ENCODE peak calls at places on chromosomes 12 and 14, in six cellular contexts. X is H1, T is GM12891, D is HepG2, O is K562, G is GM12878. H is an unnamed sample.

GRCh38 chr12:104263580-104264358 is 39.8 kb upstream of the EID3 start:
- DNase-seq in X (no peak), T (no peak), D (no peak), O (no peak), G (no peak), H (no peak)

GRCh38 chr14:76924363-76925151 is 98.3 kb downstream of the LRRC74A start:
- DNase-seq in X (peak), T (no peak), D (peak), O (no peak), G (no peak), H (no peak)

GRCh38 chr12:100554608-100555077 is 18.8 kb upstream of the GAS2L3 start:
- DNase-seq in X (no peak), T (no peak), D (peak), O (peak), G (no peak), H (no peak)

GRCh38 chr14:90034156-90034555 is 27.6 kb upstream of the KCNK13 start:
- DNase-seq in X (no peak), T (no peak), D (no peak), O (no peak), G (peak), H (no peak)

GRCh38 chr12:132518354-132518992 is 28.5 kb downstream of the FBRSL1 start:
- DNase-seq in X (no peak), T (no peak), D (no peak), O (no peak), G (no peak), H (no peak)

GRCh38 chr12:60487284-60487683 is 891.5 kb downstream of the SLC16A7 start:
- DNase-seq in X (no peak), T (no peak), D (no peak), O (no peak), G (no peak), H (no peak)

GRCh38 chr12:71057330-71057729 is 100.5 kb downstream of the TSPAN8 start:
- DNase-seq in X (no peak), T (no peak), D (no peak), O (no peak), G (no peak), H (no peak)

GRCh38 chr12:44015333-44015941 is 179.6 kb downstream of the TMEM117 start:
- DNase-seq in X (no peak), T (no peak), D (peak), O (peak), G (peak), H (no peak)

GRCh38 chr12:3563966-3564365 is 73.0 kb downstream of the PRMT8 start:
- DNase-seq in X (no peak), T (no peak), D (no peak), O (no peak), G (no peak), H (no peak)

GRCh38 chr12:5040368-5040767 is 3.3 kb upstream of the KCNA5 start:
- DNase-seq in X (no peak), T (no peak), D (no peak), O (no peak), G (no peak), H (no peak)

GRCh38 chr12:113149361-113150150 is at the start of gene CFAP73:
- DNase-seq in X (peak), T (no peak), D (peak), O (peak), G (no peak), H (no peak)

GRCh38 chr12:124523071-124523470 is 44.3 kb downstream of the NCOR2 start:
- DNase-seq in X (no peak), T (no peak), D (no peak), O (no peak), G (no peak), H (no peak)

GRCh38 chr12:91406920-91407341 is 224.3 kb upstream of the DCN start:
- DNase-seq in X (no peak), T (no peak), D (no peak), O (no peak), G (peak), H (no peak)

GRCh38 chr12:51752490-51752889 is 96.0 kb downstream of the FIGNL2 start:
- DNase-seq in X (no peak), T (no peak), D (no peak), O (peak), G (no peak), H (no peak)

GRCh38 chr14:77011226-77011762 is 17.2 kb downstream of the IRF2BPL start:
- DNase-seq in X (no peak), T (no peak), D (no peak), O (no peak), G (no peak), H (no peak)

GRCh38 chr12:63042646-63043045 is 107.7 kb upstream of the PPM1H start:
- DNase-seq in X (no peak), T (no peak), D (no peak), O (no peak), G (no peak), H (no peak)

GRCh38 chr12:3683670-3684069 is 69.2 kb downstream of the CRACR2A start:
- DNase-seq in X (no peak), T (no peak), D (no peak), O (peak), G (no peak), H (no peak)

GRCh38 chr14:69687963-69688649 is 76.7 kb downstream of the SUSD6 start:
- DNase-seq in X (no peak), T (no peak), D (peak), O (no peak), G (no peak), H (no peak)

GRCh38 chr14:50059773-50060629 is 56.4 kb downstream of the VCPKMT start:
- DNase-seq in X (no peak), T (no peak), D (peak), O (no peak), G (no peak), H (no peak)

GRCh38 chr14:100376751-100377171 is 53.6 kb downstream of the SLC25A47 start:
- DNase-seq in X (no peak), T (no peak), D (peak), O (peak), G (no peak), H (no peak)

GRCh38 chr12:94070520-94070919 is 77.9 kb upstream of the PLXNC1 start:
- DNase-seq in X (no peak), T (no peak), D (no peak), O (no peak), G (no peak), H (no peak)

GRCh38 chr14:80638620-80639215 is 302.8 kb downstream of the CEP128 start:
- DNase-seq in X (no peak), T (no peak), D (no peak), O (no peak), G (no peak), H (no peak)

GRCh38 chr12:3195859-3196483 is 118.8 kb downstream of the TSPAN9 start:
- DNase-seq in X (no peak), T (no peak), D (no peak), O (no peak), G (no peak), H (no peak)

GRCh38 chr12:116524964-116525379 is 34.2 kb upstream of the MAP1LC3B2 start:
- DNase-seq in X (no peak), T (no peak), D (no peak), O (no peak), G (no peak), H (no peak)

GRCh38 chr12:1429980-1430379 is 164.4 kb downstream of the FBXL14 start:
- DNase-seq in X (no peak), T (no peak), D (no peak), O (no peak), G (no peak), H (no peak)

GRCh38 chr12:644818-645552 is 18.3 kb downstream of the NINJ2 start:
- DNase-seq in X (no peak), T (no peak), D (no peak), O (no peak), G (no peak), H (no peak)

GRCh38 chr14:28707814-28708213 is 58.8 kb upstream of the FOXG1 start:
- DNase-seq in X (no peak), T (no peak), D (no peak), O (no peak), G (no peak), H (no peak)

GRCh38 chr14:90569606-90570462 is 173.0 kb downstream of the CALM1 start:
- DNase-seq in X (no peak), T (no peak), D (no peak), O (no peak), G (no peak), H (no peak)

GRCh38 chr14:32711103-32711680 is 227.5 kb upstream of the NPAS3 start:
- DNase-seq in X (no peak), T (no peak), D (peak), O (peak), G (no peak), H (no peak)

DNA sequence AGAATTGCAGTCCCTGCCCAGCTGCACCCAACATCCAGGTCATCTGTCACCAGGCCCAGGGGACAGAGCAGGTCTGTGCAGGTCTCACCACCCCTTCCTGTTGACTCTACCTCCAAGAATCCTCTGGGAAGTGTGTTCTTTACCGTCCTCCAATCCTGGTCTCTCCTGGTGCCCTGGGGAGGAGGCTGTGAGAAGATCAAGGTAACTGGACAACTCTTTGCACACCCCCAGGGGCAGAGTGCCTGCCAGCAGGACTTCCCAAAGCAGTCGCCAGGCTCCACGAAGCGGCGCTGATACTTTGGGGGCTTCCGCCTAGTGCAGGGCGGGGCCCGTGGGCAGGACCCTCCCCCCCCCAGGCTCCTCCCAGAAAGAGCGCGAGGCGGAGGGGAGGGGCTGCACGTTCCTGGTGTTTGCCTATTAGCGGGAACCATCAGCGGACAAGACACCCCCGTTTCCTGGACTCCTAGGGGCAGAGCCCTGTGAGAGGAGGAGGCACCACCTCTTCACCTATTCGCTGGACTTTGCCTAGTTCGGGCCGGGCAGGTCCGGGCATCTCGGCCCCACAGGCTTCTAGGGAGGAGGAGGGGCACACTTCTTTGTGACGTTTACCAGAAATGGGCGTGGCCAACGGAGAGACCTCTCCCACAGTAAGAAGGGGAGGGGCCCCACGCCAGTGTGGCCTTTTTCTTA is 918.0 kb downstream of the AACS start:
- DNase-seq in X (peak), T (no peak), D (peak), O (peak), G (no peak), H (no peak)
- TF ChIP-seq TAF1 in X (peak), T (no peak), D (peak), O (no peak), G (no peak), H (no peak)

GRCh38 chr12:87518508-87518907 is 510.7 kb downstream of the C12orf50 start:
- DNase-seq in X (no peak), T (no peak), D (no peak), O (no peak), G (no peak), H (no peak)
- TF ChIP-seq POLR2A in X (no peak), T (no peak), D (no peak), O (no peak), G (no peak), H (no peak)

GRCh38 chr12:123365141-123365917 is 682 bp upstream of the SBNO1 start:
- DNase-seq in X (peak), T (peak), D (peak), O (peak), G (peak), H (peak)
- TF ChIP-seq TAF1 in X (peak), T (peak), D (peak), O (peak), G (peak), H (peak)

GRCh38 chr12:121799175-121799841 is 4.5 kb upstream of the SETD1B start:
- DNase-seq in X (no peak), T (no peak), D (peak), O (peak), G (no peak), H (peak)

GRCh38 chr12:121798807-121799174 is 5.0 kb upstream of the SETD1B start:
- DNase-seq in X (no peak), T (no peak), D (no peak), O (no peak), G (no peak), H (no peak)

GRCh38 chr12:121795029-121795977 is 1.8 kb upstream of the RHOF start:
- DNase-seq in X (peak), T (no peak), D (peak), O (peak), G (no peak), H (peak)

GRCh38 chr12:121797937-121798801 is 4.7 kb upstream of the RHOF start:
- DNase-seq in X (no peak), T (no peak), D (no peak), O (peak), G (no peak), H (no peak)

GRCh38 chr12:121796855-121797751 is 3.6 kb upstream of the RHOF start:
- DNase-seq in X (peak), T (no peak), D (peak), O (peak), G (no peak), H (no peak)
- TF ChIP-seq POLR2A in X (peak), T (no peak), D (peak), O (peak), G (no peak), H (no peak)